ENCODE peak calls at places on chromosomes 4 and X, in four cellular contexts. F is HCT116; Z is CD8-positive, alpha-beta memory T cell; U is mesendoderm. X is an unnamed sample.

GRCh38 chr4:19135886-19136633 is 1114.5 kb upstream of the LCORL start:
- DNase-seq in F (no peak), Z (no peak), U (no peak), X (no peak)

GRCh38 chr4:71411976-71412375 is 73.2 kb downstream of the SLC4A4 start:
- DNase-seq in F (no peak), Z (no peak), U (no peak), X (no peak)

GRCh38 chr4:85725727-85726170 is 250.8 kb downstream of the ARHGAP24 start:
- DNase-seq in F (no peak), Z (no peak), U (peak; percentile 8), X (no peak)

GRCh38 chr4:76459291-76459723 is 24.3 kb downstream of the SHROOM3 start:
- DNase-seq in F (peak; percentile 81), Z (no peak), U (peak; percentile 99), X (no peak)

GRCh38 chrX:10233696-10234095 is 76.9 kb downstream of the CLCN4 start:
- DNase-seq in F (no peak), Z (no peak), U (no peak), X (no peak)

GRCh38 chr4:70583952-70584834 is 7.9 kb upstream of the AMBN start:
- DNase-seq in F (peak; percentile 94), Z (no peak), U (no peak), X (no peak)

GRCh38 chr4:74433043-74433442 is 11.9 kb upstream of the AREG start:
- DNase-seq in F (no peak), Z (no peak), U (no peak), X (no peak)

GRCh38 chrX:2614911-2615310 is 76.2 kb upstream of the CD99 start:
- DNase-seq in F (no peak), Z (no peak), U (peak; percentile 94), X (peak; percentile 26)

GRCh38 chr4:82797048-82797590 is 1.5 kb downstream of the SCD5 start:
- DNase-seq in F (no peak), Z (no peak), U (no peak), X (no peak)

GRCh38 chrX:51461053-51462050 is 35.0 kb downstream of the NUDT11 start:
- DNase-seq in F (peak; percentile 7), Z (no peak), U (peak; percentile 37), X (no peak)

GRCh38 chr4:75555294-75556164 is at the start of gene ODAPH:
- DNase-seq in F (no peak), Z (no peak), U (peak; percentile 51), X (no peak)

GRCh38 chr4:138405934-138406567 is 163.9 kb upstream of the SLC7A11 start:
- DNase-seq in F (no peak), Z (no peak), U (no peak), X (no peak)

GRCh38 chrX:154074199-154074598 is 23.3 kb downstream of the MECP2 start:
- DNase-seq in F (no peak), Z (no peak), U (peak; percentile 80), X (no peak)

GRCh38 chrX:66728818-66729271 is 90.0 kb upstream of the EDA2R start:
- DNase-seq in F (no peak), Z (peak; percentile 50), U (peak; percentile 76), X (peak; percentile 15)

GRCh38 chr4:25807101-25807728 is 55.6 kb downstream of the SEL1L3 start:
- DNase-seq in F (no peak), Z (no peak), U (no peak), X (no peak)

GRCh38 chr4:137981277-137981676 is 260.9 kb downstream of the SLC7A11 start:
- DNase-seq in F (peak; percentile 31), Z (no peak), U (peak; percentile 62), X (no peak)

GRCh38 chr4:100118213-100118612 is 72.1 kb downstream of the DDIT4L start:
- DNase-seq in F (no peak), Z (no peak), U (no peak), X (no peak)

GRCh38 chrX:11321986-11322385 is 28.8 kb downstream of the AMELX start:
- DNase-seq in F (no peak), Z (no peak), U (no peak), X (peak; percentile 5)

GRCh38 chrX:7147431-7147977 is at the start of gene STS:
- DNase-seq in F (no peak), Z (peak; percentile 56), U (peak; percentile 46), X (peak; percentile 14)

GRCh38 chr4:186770446-186771175 is 47.0 kb upstream of the FAT1 start:
- DNase-seq in F (no peak), Z (no peak), U (no peak), X (no peak)

GRCh38 chr4:98573791-98574190 is 84.6 kb downstream of the TSPAN5 start:
- DNase-seq in F (no peak), Z (no peak), U (no peak), X (no peak)

DNA sequence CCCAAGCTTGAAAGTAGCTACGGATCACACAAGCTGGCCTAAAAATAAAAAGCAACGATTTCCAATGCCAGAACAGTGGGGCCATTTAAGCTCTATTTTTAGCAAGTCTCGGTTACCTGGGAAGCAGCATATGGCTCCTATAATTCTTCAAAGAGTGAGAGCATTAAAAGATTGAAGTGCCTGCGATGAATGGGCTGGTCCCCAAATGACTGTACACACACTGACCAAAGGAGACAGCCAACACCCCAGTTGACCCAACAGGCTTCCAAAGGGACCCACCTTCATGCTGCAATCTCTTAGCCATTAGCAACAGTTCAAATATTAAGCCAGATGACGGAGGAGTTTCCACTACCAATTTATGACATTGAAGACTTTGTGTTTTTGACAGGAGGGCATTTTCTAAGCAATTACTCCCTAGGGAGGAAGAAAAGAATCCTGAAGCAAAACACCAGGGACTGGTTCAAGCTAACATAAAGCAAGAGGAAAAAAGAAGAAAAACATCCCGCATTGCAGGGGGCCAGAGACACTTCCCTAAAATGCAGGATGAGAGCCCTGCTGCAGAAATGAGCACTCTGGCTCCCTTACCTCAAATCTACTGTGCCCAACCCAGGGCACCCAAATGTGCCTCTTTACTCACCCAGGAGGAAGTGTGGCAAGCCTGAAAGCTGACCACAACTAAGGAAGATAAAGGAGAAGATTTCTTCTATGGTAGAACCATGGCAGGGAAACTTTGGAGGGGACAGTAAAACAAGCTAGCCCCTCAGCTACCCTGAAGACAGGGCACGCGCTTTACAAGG is 21.6 kb downstream of the SH3KBP1 start:
- DNase-seq in F (no peak), Z (no peak), U (no peak), X (no peak)
- H3K4me1 ChIP-seq in F (no peaks in the 10 kb centered on the region), Z (peaks cover 25% of the 10 kb centered on the region), U (no peaks in the 10 kb centered on the region), X (peaks cover 4% of the 10 kb centered on the region)

GRCh38 chr4:184357164-184357563 is 117.2 kb downstream of the IRF2 start:
- DNase-seq in F (no peak), Z (no peak), U (no peak), X (no peak)
- H3K4me1 ChIP-seq in F (peaks cover 7% of the 10 kb centered on the region), Z (peaks cover 10% of the 10 kb centered on the region), U (no peaks in the 10 kb centered on the region), X (no peaks in the 10 kb centered on the region)

GRCh38 chr4:2934813-2935761 is 28.1 kb downstream of the NOP14 start:
- DNase-seq in F (peak; percentile 77), Z (peak; percentile 97), U (peak; percentile 91), X (peak; percentile 97)
- H3K4me1 ChIP-seq in F (peaks cover 45% of the 10 kb centered on the region), Z (peaks cover 55% of the 10 kb centered on the region), U (peaks cover 2% of the 10 kb centered on the region), X (peaks cover 61% of the 10 kb centered on the region)

DNA sequence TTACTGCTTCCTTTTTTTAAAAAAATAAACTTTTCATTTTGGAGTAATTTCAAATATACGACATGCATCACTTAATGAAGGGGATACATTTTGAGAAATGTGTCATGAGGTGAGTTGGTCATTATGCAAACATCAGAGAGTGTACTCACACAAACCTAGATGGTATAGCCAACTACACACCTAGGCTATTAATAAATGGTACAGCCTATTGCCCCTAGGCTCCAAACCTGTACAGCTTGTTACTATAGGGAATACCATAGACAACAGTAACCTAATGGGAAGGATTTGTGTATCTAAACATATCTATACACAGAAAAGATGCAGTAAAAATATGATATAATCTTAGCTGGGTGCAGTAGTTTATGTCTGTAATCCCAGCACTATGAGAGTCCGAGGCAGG is 29.1 kb downstream of the SETD7 start:
- DNase-seq in F (no peak), Z (no peak), U (no peak), X (no peak)
- H3K4me1 ChIP-seq in F (no peaks in the 10 kb centered on the region), Z (peaks cover 25% of the 10 kb centered on the region), U (no peaks in the 10 kb centered on the region), X (no peaks in the 10 kb centered on the region)

DNA sequence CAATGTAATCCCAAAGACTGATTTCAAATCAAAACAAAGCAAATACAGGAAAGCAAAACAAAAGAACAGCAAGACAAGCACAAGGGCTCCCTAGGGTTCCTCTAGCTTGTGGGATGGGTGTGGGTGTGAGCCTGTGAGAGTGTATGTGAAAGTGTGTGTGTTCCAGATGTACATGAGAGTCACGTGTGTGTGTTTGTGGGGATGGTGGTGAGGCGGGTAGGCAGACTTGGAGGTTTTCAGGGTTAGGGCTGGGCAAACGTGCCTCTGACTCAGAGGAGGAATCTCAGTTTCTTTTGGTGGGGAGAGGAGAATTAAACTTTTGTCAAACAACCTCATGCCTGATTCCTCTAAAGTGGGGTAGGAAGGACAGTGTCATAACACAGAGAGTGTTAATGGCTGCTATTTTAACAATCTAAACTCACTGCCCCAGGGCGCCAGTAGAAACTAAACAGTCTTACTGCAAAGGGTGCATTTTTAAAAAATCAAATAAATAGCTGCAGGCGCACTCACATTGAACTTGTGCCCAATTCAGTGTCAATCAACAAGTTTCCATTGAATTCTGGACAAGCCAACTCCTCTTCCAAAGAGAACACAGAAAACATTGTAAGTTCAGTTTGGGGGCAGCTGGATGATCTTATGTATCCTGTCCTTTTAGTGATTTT is 51.8 kb downstream of the CHRDL1 start:
- DNase-seq in F (no peak), Z (no peak), U (no peak), X (no peak)
- H3K4me1 ChIP-seq in F (no peaks in the 10 kb centered on the region), Z (no peaks in the 10 kb centered on the region), U (no peaks in the 10 kb centered on the region), X (no peaks in the 10 kb centered on the region)

DNA sequence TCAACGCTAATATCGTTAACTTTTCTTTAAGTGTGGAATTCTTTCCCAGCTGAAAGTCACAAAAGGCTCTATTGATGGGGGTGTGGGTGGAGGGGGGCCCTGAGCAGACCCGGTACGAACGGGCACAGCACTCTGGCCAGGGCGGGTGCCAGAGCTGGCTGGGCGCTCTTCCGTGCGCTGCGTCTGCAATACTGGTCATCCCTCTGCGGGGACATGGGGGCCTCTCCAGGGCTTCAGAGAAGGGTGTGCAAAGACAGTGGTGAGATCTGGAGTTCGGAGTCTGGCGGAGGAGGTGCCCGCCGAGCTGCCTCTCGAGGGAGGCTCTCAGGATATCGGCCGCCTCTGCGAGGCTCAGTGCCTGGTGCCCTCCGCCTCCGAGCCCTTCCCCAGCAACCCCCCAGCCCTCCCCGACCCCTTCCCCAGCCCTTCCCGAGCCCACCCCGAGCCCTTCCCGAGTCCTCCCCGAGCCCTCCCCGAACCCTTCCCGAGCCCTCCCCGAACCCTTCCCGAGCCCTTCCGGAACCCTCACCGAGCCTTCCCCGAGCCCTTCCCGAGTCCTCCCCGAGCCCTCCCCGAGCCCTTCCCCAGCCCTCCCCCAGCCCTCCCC is 34.3 kb downstream of the FGFRL1 start:
- DNase-seq in F (no peak), Z (peak; percentile 34), U (no peak), X (no peak)
- H3K4me1 ChIP-seq in F (peaks cover 62% of the 10 kb centered on the region), Z (no peaks in the 10 kb centered on the region), U (peaks cover 5% of the 10 kb centered on the region), X (peaks cover 53% of the 10 kb centered on the region)

GRCh38 chr4:40623707-40624106 is 6.0 kb downstream of the RBM47 start:
- DNase-seq in F (no peak), Z (no peak), U (no peak), X (no peak)
- H3K4me1 ChIP-seq in F (peaks cover 21% of the 10 kb centered on the region), Z (no peaks in the 10 kb centered on the region), U (peaks cover 11% of the 10 kb centered on the region), X (no peaks in the 10 kb centered on the region)

GRCh38 chr4:2868840-2869487 is 25.3 kb downstream of the ADD1 start:
- DNase-seq in F (no peak), Z (no peak), U (no peak), X (no peak)
- H3K4me1 ChIP-seq in F (peaks cover 8% of the 10 kb centered on the region), Z (peaks cover 39% of the 10 kb centered on the region), U (peaks cover 30% of the 10 kb centered on the region), X (no peaks in the 10 kb centered on the region)

X was measured in tibial nerve.